ENCODE peak calls at places on chromosome 1, in eight cellular contexts. One of them, this sample, is unnamed.
A peak's percentile ranks its signal among the peaks of the same experiment; 100 is the strongest.

GRCh38 chr1:87115317-87115885 is 201.0 kb downstream of the HS2ST1 start:
- DNase-seq in hepatocyte: no peak
- DNase-seq in K562: no peak
- DNase-seq in neuronal stem cell: no peak
- DNase-seq in body of pancreas: no peak
- DNase-seq in thyroid gland: no peak
- DNase-seq in OCI-LY7: no peak
- DNase-seq in upper lobe of right lung: no peak
- DNase-seq in this sample: peak; percentile 85

GRCh38 chr1:165632152-165632469 is 1.1 kb downstream of the MGST3 start:
- DNase-seq in hepatocyte: no peak
- DNase-seq in K562: no peak
- DNase-seq in neuronal stem cell: no peak
- DNase-seq in body of pancreas: no peak
- DNase-seq in thyroid gland: peak; percentile 31
- DNase-seq in OCI-LY7: no peak
- DNase-seq in upper lobe of right lung: no peak
- DNase-seq in this sample: no peak

GRCh38 chr1:154741747-154742495 is 128.2 kb downstream of the KCNN3 start:
- DNase-seq in hepatocyte: no peak
- DNase-seq in K562: peak; percentile 52
- DNase-seq in neuronal stem cell: no peak
- DNase-seq in body of pancreas: no peak
- DNase-seq in thyroid gland: no peak
- DNase-seq in OCI-LY7: no peak
- DNase-seq in upper lobe of right lung: no peak
- DNase-seq in this sample: no peak

GRCh38 chr1:112991721-112992120 is 35.7 kb upstream of the SLC16A1 start:
- DNase-seq in hepatocyte: no peak
- DNase-seq in K562: no peak
- DNase-seq in neuronal stem cell: no peak
- DNase-seq in body of pancreas: no peak
- DNase-seq in thyroid gland: no peak
- DNase-seq in OCI-LY7: no peak
- DNase-seq in upper lobe of right lung: no peak
- DNase-seq in this sample: no peak

GRCh38 chr1:220092694-220093093 is 1.2 kb upstream of the IARS2 start:
- DNase-seq in hepatocyte: no peak
- DNase-seq in K562: no peak
- DNase-seq in neuronal stem cell: no peak
- DNase-seq in body of pancreas: no peak
- DNase-seq in thyroid gland: no peak
- DNase-seq in OCI-LY7: no peak
- DNase-seq in upper lobe of right lung: no peak
- DNase-seq in this sample: no peak

GRCh38 chr1:27257155-27257554 is 22.7 kb downstream of the WDTC1 start:
- DNase-seq in hepatocyte: no peak
- DNase-seq in K562: no peak
- DNase-seq in neuronal stem cell: no peak
- DNase-seq in body of pancreas: no peak
- DNase-seq in thyroid gland: no peak
- DNase-seq in OCI-LY7: no peak
- DNase-seq in upper lobe of right lung: no peak
- DNase-seq in this sample: no peak

GRCh38 chr1:206709772-206710456 is 25.2 kb downstream of the MAPKAPK2 start:
- DNase-seq in hepatocyte: no peak
- DNase-seq in K562: peak; percentile 51
- DNase-seq in neuronal stem cell: no peak
- DNase-seq in body of pancreas: no peak
- DNase-seq in thyroid gland: no peak
- DNase-seq in OCI-LY7: no peak
- DNase-seq in upper lobe of right lung: no peak
- DNase-seq in this sample: no peak

GRCh38 chr1:173190101-173190895 is 16.8 kb downstream of the TNFSF4 start:
- DNase-seq in hepatocyte: peak; percentile 80
- DNase-seq in K562: no peak
- DNase-seq in neuronal stem cell: no peak
- DNase-seq in body of pancreas: peak; percentile 91
- DNase-seq in thyroid gland: peak; percentile 94
- DNase-seq in OCI-LY7: no peak
- DNase-seq in upper lobe of right lung: peak; percentile 77
- DNase-seq in this sample: peak; percentile 58

GRCh38 chr1:78104322-78104721 is 58.6 kb downstream of the GIPC2 start:
- DNase-seq in hepatocyte: no peak
- DNase-seq in K562: no peak
- DNase-seq in neuronal stem cell: no peak
- DNase-seq in body of pancreas: no peak
- DNase-seq in thyroid gland: no peak
- DNase-seq in OCI-LY7: no peak
- DNase-seq in upper lobe of right lung: no peak
- DNase-seq in this sample: no peak

GRCh38 chr1:17422461-17422860 is 17.0 kb downstream of the RCC2 start:
- DNase-seq in hepatocyte: no peak
- DNase-seq in K562: no peak
- DNase-seq in neuronal stem cell: no peak
- DNase-seq in body of pancreas: no peak
- DNase-seq in thyroid gland: no peak
- DNase-seq in OCI-LY7: no peak
- DNase-seq in upper lobe of right lung: no peak
- DNase-seq in this sample: no peak

GRCh38 chr1:1019122-1019999 is 559 bp upstream of the AGRN start:
- DNase-seq in hepatocyte: peak; percentile 97
- DNase-seq in K562: peak; percentile 98
- DNase-seq in neuronal stem cell: peak; percentile 86
- DNase-seq in body of pancreas: peak; percentile 87
- DNase-seq in thyroid gland: peak; percentile 85
- DNase-seq in OCI-LY7: peak; percentile 87
- DNase-seq in upper lobe of right lung: peak; percentile 92
- DNase-seq in this sample: peak; percentile 76

GRCh38 chr1:185719021-185719420 is 15.2 kb upstream of the HMCN1 start:
- DNase-seq in hepatocyte: peak; percentile 25
- DNase-seq in K562: no peak
- DNase-seq in neuronal stem cell: no peak
- DNase-seq in body of pancreas: peak; percentile 17
- DNase-seq in thyroid gland: peak; percentile 21
- DNase-seq in OCI-LY7: no peak
- DNase-seq in upper lobe of right lung: no peak
- DNase-seq in this sample: peak; percentile 12

GRCh38 chr1:171441278-171441677 is 44.1 kb upstream of the PRRC2C start:
- DNase-seq in hepatocyte: no peak
- DNase-seq in K562: no peak
- DNase-seq in neuronal stem cell: no peak
- DNase-seq in body of pancreas: no peak
- DNase-seq in thyroid gland: no peak
- DNase-seq in OCI-LY7: no peak
- DNase-seq in upper lobe of right lung: no peak
- DNase-seq in this sample: no peak

GRCh38 chr1:161198206-161198876 is 513 bp downstream of the ADAMTS4 start:
- DNase-seq in hepatocyte: peak; percentile 68
- DNase-seq in K562: no peak
- DNase-seq in neuronal stem cell: no peak
- DNase-seq in body of pancreas: no peak
- DNase-seq in thyroid gland: no peak
- DNase-seq in OCI-LY7: no peak
- DNase-seq in upper lobe of right lung: no peak
- DNase-seq in this sample: peak; percentile 76

GRCh38 chr1:25954371-25954938 is 43.4 kb downstream of the PAFAH2 start:
- DNase-seq in hepatocyte: no peak
- DNase-seq in K562: no peak
- DNase-seq in neuronal stem cell: no peak
- DNase-seq in body of pancreas: no peak
- DNase-seq in thyroid gland: no peak
- DNase-seq in OCI-LY7: no peak
- DNase-seq in upper lobe of right lung: no peak
- DNase-seq in this sample: no peak

GRCh38 chr1:119075614-119076013 is 64.8 kb downstream of the WARS2 start:
- DNase-seq in hepatocyte: no peak
- DNase-seq in K562: no peak
- DNase-seq in neuronal stem cell: no peak
- DNase-seq in body of pancreas: no peak
- DNase-seq in thyroid gland: no peak
- DNase-seq in OCI-LY7: no peak
- DNase-seq in upper lobe of right lung: no peak
- DNase-seq in this sample: no peak

GRCh38 chr1:207034208-207034607 is 1.7 kb upstream of the C1orf116 start:
- DNase-seq in hepatocyte: no peak
- DNase-seq in K562: peak; percentile 53
- DNase-seq in neuronal stem cell: no peak
- DNase-seq in body of pancreas: no peak
- DNase-seq in thyroid gland: no peak
- DNase-seq in OCI-LY7: no peak
- DNase-seq in upper lobe of right lung: no peak
- DNase-seq in this sample: no peak

GRCh38 chr1:46772571-46772970 is 26.3 kb upstream of the CYP4B1 start:
- DNase-seq in hepatocyte: no peak
- DNase-seq in K562: peak; percentile 4
- DNase-seq in neuronal stem cell: no peak
- DNase-seq in body of pancreas: no peak
- DNase-seq in thyroid gland: no peak
- DNase-seq in OCI-LY7: no peak
- DNase-seq in upper lobe of right lung: no peak
- DNase-seq in this sample: no peak

DNA sequence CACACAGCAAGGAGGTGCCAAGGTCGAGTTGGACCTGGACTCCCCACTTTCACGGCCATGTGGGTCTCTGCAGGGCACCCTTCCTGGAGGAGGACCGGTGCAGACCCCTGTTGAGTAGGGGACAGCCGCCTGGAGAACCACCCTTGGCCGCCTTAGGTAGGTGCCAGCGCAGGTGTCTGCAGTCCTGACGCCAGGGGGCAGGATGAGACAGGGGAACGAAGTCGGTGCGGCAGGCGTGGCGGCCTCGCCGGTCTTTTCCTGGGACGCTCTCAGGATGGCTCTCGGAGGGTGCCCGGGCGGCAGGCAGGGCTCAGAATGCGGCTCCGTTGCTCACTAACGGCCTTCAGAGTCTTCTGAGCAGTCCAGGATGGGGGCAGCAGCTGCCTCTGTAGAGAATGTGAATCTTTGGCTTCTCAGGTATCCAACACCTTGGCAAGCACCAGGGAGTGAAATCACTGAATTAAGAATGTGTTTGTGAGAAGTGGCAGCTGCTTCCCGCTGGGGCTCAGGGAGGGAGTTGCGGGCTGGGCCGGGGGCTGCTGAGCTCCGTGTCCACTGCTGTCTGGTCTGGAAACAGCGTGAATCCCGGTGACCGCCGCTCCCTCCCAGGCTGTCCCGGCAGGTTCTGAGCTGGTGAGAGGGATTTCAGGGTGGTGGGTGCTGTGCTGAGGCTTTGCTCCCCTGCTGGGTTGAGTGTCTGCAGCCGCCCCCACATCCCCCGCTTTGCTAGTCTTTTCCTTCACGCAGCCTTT is 10.9 kb upstream of the C1orf174 start:
- DNase-seq in hepatocyte: peak; percentile 92
- DNase-seq in K562: peak; percentile 85
- DNase-seq in neuronal stem cell: peak; percentile 80
- DNase-seq in body of pancreas: peak; percentile 84
- DNase-seq in thyroid gland: peak; percentile 83
- DNase-seq in OCI-LY7: peak; percentile 92
- DNase-seq in upper lobe of right lung: peak; percentile 89
- DNase-seq in this sample: peak; percentile 90
- H3K4me3 ChIP-seq in hepatocyte: no peak overlapping the region
- H3K4me3 ChIP-seq in K562: no peak overlapping the region
- H3K4me3 ChIP-seq in neuronal stem cell: no peak overlapping the region
- H3K4me3 ChIP-seq in body of pancreas: no peak overlapping the region
- H3K4me3 ChIP-seq in thyroid gland: no peak overlapping the region
- H3K4me3 ChIP-seq in OCI-LY7: peak overlapping the region; percentile 83
- H3K4me3 ChIP-seq in upper lobe of right lung: no peak overlapping the region
- H3K4me3 ChIP-seq in this sample: no peak overlapping the region

GRCh38 chr1:36927826-36928225 is 106.5 kb downstream of the GRIK3 start:
- DNase-seq in hepatocyte: no peak
- DNase-seq in K562: no peak
- DNase-seq in neuronal stem cell: no peak
- DNase-seq in body of pancreas: no peak
- DNase-seq in thyroid gland: no peak
- DNase-seq in OCI-LY7: no peak
- DNase-seq in upper lobe of right lung: peak; percentile 39
- DNase-seq in this sample: no peak
- H3K4me1 ChIP-seq in hepatocyte: no peaks in the 10 kb centered on the region
- H3K4me1 ChIP-seq in K562: no peaks in the 10 kb centered on the region
- H3K4me1 ChIP-seq in neuronal stem cell: peaks cover 4% of the 10 kb centered on the region
- H3K4me1 ChIP-seq in body of pancreas: peaks cover 13% of the 10 kb centered on the region
- H3K4me1 ChIP-seq in thyroid gland: no peaks in the 10 kb centered on the region
- H3K4me1 ChIP-seq in OCI-LY7: peaks cover 12% of the 10 kb centered on the region
- H3K4me1 ChIP-seq in upper lobe of right lung: no peaks in the 10 kb centered on the region
- H3K4me1 ChIP-seq in this sample: no peaks in the 10 kb centered on the region

DNA sequence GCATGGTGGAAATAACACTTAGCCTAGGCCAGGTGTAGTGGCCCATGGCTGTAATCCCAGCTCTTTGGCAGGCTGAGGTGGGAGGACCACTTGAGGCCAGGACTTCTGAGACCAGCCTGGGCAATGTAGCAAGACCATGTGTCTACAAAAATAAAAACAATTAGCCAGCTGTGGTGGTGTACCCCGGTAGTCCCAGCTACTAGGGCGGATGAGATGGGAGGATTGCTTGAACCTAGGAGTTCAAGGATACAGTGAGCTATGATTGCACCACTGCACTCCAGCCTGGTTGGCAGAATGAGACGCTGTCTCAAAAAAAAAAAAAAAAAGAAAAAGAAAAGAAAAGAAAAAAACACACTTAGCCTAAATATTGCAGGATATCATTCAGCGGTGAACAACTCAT is 20.9 kb downstream of the AK4 start:
- DNase-seq in hepatocyte: no peak
- DNase-seq in K562: no peak
- DNase-seq in neuronal stem cell: no peak
- DNase-seq in body of pancreas: no peak
- DNase-seq in thyroid gland: no peak
- DNase-seq in OCI-LY7: no peak
- DNase-seq in upper lobe of right lung: no peak
- DNase-seq in this sample: no peak
- H3K27ac ChIP-seq in hepatocyte: no peak overlapping the region
- H3K27ac ChIP-seq in K562: no peak overlapping the region
- H3K27ac ChIP-seq in neuronal stem cell: no peak overlapping the region
- H3K27ac ChIP-seq in body of pancreas: no peak overlapping the region
- H3K27ac ChIP-seq in thyroid gland: no peak overlapping the region
- H3K27ac ChIP-seq in OCI-LY7: no peak overlapping the region
- H3K27ac ChIP-seq in upper lobe of right lung: no peak overlapping the region
- H3K27ac ChIP-seq in this sample: no peak overlapping the region

GRCh38 chr1:6577831-6578525 is 1.8 kb upstream of the ZBTB48 start:
- DNase-seq in hepatocyte: no peak
- DNase-seq in K562: no peak
- DNase-seq in neuronal stem cell: no peak
- DNase-seq in body of pancreas: no peak
- DNase-seq in thyroid gland: no peak
- DNase-seq in OCI-LY7: no peak
- DNase-seq in upper lobe of right lung: no peak
- DNase-seq in this sample: no peak

GRCh38 chr1:6580119-6580587 is 359 bp downstream of the ZBTB48 start:
- DNase-seq in hepatocyte: no peak
- DNase-seq in K562: no peak
- DNase-seq in neuronal stem cell: no peak
- DNase-seq in body of pancreas: no peak
- DNase-seq in thyroid gland: no peak
- DNase-seq in OCI-LY7: peak; percentile 56
- DNase-seq in upper lobe of right lung: no peak
- DNase-seq in this sample: no peak

GRCh38 chr1:6578624-6579373 is 995 bp upstream of the ZBTB48 start:
- DNase-seq in hepatocyte: no peak
- DNase-seq in K562: no peak
- DNase-seq in neuronal stem cell: no peak
- DNase-seq in body of pancreas: no peak
- DNase-seq in thyroid gland: no peak
- DNase-seq in OCI-LY7: no peak
- DNase-seq in upper lobe of right lung: no peak
- DNase-seq in this sample: no peak

GRCh38 chr1:6580588-6581270 is 935 bp downstream of the ZBTB48 start:
- DNase-seq in hepatocyte: peak; percentile 40
- DNase-seq in K562: peak; percentile 54
- DNase-seq in neuronal stem cell: no peak
- DNase-seq in body of pancreas: peak; percentile 62
- DNase-seq in thyroid gland: no peak
- DNase-seq in OCI-LY7: peak; percentile 32
- DNase-seq in upper lobe of right lung: peak; percentile 69
- DNase-seq in this sample: peak; percentile 42

GRCh38 chr1:6579374-6580118 is at the start of gene ZBTB48:
- DNase-seq in hepatocyte: peak; percentile 99
- DNase-seq in K562: peak; percentile 100
- DNase-seq in neuronal stem cell: peak; percentile 97
- DNase-seq in body of pancreas: peak; percentile 100
- DNase-seq in thyroid gland: peak; percentile 100
- DNase-seq in OCI-LY7: peak; percentile 98
- DNase-seq in upper lobe of right lung: peak; percentile 100
- DNase-seq in this sample: peak; percentile 99
- H3K4me3 ChIP-seq in hepatocyte: peak within 1 kb of the TSS; percentile 60
- H3K4me3 ChIP-seq in K562: peak within 1 kb of the TSS; percentile 74
- H3K4me3 ChIP-seq in neuronal stem cell: peak within 1 kb of the TSS; percentile 83
- H3K4me3 ChIP-seq in body of pancreas: peak within 1 kb of the TSS; percentile 96
- H3K4me3 ChIP-seq in thyroid gland: peak within 1 kb of the TSS; percentile 95
- H3K4me3 ChIP-seq in OCI-LY7: peak within 1 kb of the TSS; percentile 86
- H3K4me3 ChIP-seq in upper lobe of right lung: peak within 1 kb of the TSS; percentile 92
- H3K4me3 ChIP-seq in this sample: peak within 1 kb of the TSS; percentile 70

This sample was measured in SJCRH30.